ENCODE peak calls at places on chromosomes 11 and 22, in five cellular contexts. F, C, L, B and O are unnamed samples.

GRCh38 chr11:127451852-127452251 is 451.3 kb upstream of the KIRREL3 start:
- DNase-seq in B (no peak), F (no peak), C (peak), L (no peak), O (no peak)

GRCh38 chr11:59197990-59198389 is 14.7 kb downstream of the MPEG1 start:
- DNase-seq in C (peak), L (no peak), F (no peak), B (no peak), O (no peak)

GRCh38 chr11:45745065-45745811 is 59.7 kb upstream of the SLC35C1 start:
- DNase-seq in B (no peak), C (peak), L (no peak), F (no peak), O (no peak)

GRCh38 chr11:68050371-68050841 is 11.6 kb downstream of the TCIRG1 start:
- DNase-seq in F (no peak), B (no peak), L (no peak), C (no peak), O (no peak)

GRCh38 chr11:2267871-2268825 is 2.2 kb downstream of the ASCL2 start:
- DNase-seq in B (no peak), C (no peak), L (no peak), F (no peak), O (no peak)

GRCh38 chr11:119339581-119340334 is 925 bp downstream of the C1QTNF5 start:
- DNase-seq in F (no peak), L (no peak), C (peak), B (no peak), O (no peak)

GRCh38 chr11:114088216-114088615 is 28.7 kb downstream of the ZBTB16 start:
- DNase-seq in F (no peak), B (no peak), C (no peak), L (no peak), O (no peak)

GRCh38 chr11:86594746-86595145 is 77.7 kb downstream of the ME3 start:
- DNase-seq in F (no peak), B (no peak), L (no peak), C (no peak), O (no peak)

GRCh38 chr11:111560785-111561184 is 20.3 kb downstream of the LAYN start:
- DNase-seq in F (no peak), B (no peak), C (no peak), L (no peak), O (no peak)

GRCh38 chr11:122453586-122453985 is 201.9 kb upstream of the UBASH3B start:
- DNase-seq in F (no peak), B (no peak), L (no peak), C (no peak), O (no peak)

GRCh38 chr11:122598971-122599370 is 56.6 kb upstream of the UBASH3B start:
- DNase-seq in C (no peak), B (no peak), L (no peak), F (no peak), O (no peak)

GRCh38 chr22:22942511-22943329 is 55.1 kb downstream of the IGLL5 start:
- DNase-seq in C (no peak), F (peak), L (peak), B (peak), O (peak)

GRCh38 chr11:73266644-73267015 is 5.5 kb upstream of the P2RY6 start:
- DNase-seq in F (no peak), B (no peak), L (no peak), C (no peak), O (no peak)

GRCh38 chr11:110379261-110379660 is 50.5 kb upstream of the FDX1 start:
- DNase-seq in C (no peak), F (no peak), B (no peak), L (no peak), O (no peak)

GRCh38 chr11:120241277-120241676 is 1.3 kb downstream of the POU2F3 start:
- DNase-seq in L (no peak), F (no peak), C (no peak), B (no peak), O (no peak)

GRCh38 chr11:32643526-32643925 is 59.9 kb downstream of the EIF3M start:
- DNase-seq in F (no peak), C (no peak), B (no peak), L (no peak), O (no peak)

GRCh38 chr22:47275479-47276218 is 513.2 kb downstream of the TBC1D22A start:
- DNase-seq in F (no peak), C (no peak), B (no peak), L (no peak), O (no peak)

GRCh38 chr11:17590463-17590862 is 43.4 kb downstream of the OTOG start:
- DNase-seq in F (no peak), B (no peak), C (no peak), L (no peak), O (no peak)

GRCh38 chr11:8333431-8334401 is 70.0 kb upstream of the LMO1 start:
- DNase-seq in C (no peak), L (no peak), F (no peak), B (no peak), O (no peak)

GRCh38 chr11:72239296-72239848 is 4.6 kb downstream of the PHOX2A start:
- DNase-seq in F (no peak), C (peak), B (no peak), L (no peak), O (peak)

GRCh38 chr11:3880724-3881123 is 25.3 kb downstream of the STIM1 start:
- DNase-seq in L (no peak), B (no peak), C (no peak), F (no peak), O (no peak)

GRCh38 chr11:88552377-88553029 is 215.0 kb upstream of the CTSC start:
- DNase-seq in C (peak), F (peak), L (peak), B (peak), O (peak)

GRCh38 chr11:1866226-1866625 is 13.3 kb downstream of the LSP1 start:
- DNase-seq in C (peak), L (no peak), B (no peak), F (no peak), O (no peak)

GRCh38 chr11:105670811-105671210 is 60.9 kb downstream of the GRIA4 start:
- DNase-seq in F (no peak), C (no peak), L (no peak), B (no peak), O (no peak)

GRCh38 chr11:103947566-103947919 is 88.9 kb upstream of the DDI1 start:
- DNase-seq in C (no peak), L (no peak), B (no peak), F (no peak), O (no peak)

GRCh38 chr11:58391879-58392278 is 14.8 kb downstream of the OR5B3 start:
- DNase-seq in B (no peak), C (no peak), L (no peak), F (no peak), O (no peak)

GRCh38 chr11:114395776-114396175 is 4.5 kb downstream of the C11orf71 start:
- DNase-seq in L (no peak), F (no peak), C (no peak), B (no peak), O (no peak)

GRCh38 chr11:126392638-126393023 is 37.1 kb downstream of the ST3GAL4 start:
- DNase-seq in F (no peak), L (no peak), C (no peak), B (no peak), O (no peak)

GRCh38 chr22:28047740-28048139 is 128.7 kb upstream of the PITPNB start:
- DNase-seq in B (no peak), F (no peak), C (no peak), L (no peak), O (no peak)

GRCh38 chr11:14954581-14954980 is 17.6 kb downstream of the CALCA start:
- DNase-seq in F (no peak), C (no peak), L (no peak), B (no peak), O (no peak)

GRCh38 chr11:86172894-86173293 is 71.7 kb upstream of the EED start:
- DNase-seq in F (no peak), C (no peak), B (no peak), L (no peak), O (no peak)

GRCh38 chr11:12434255-12434654 is 56.9 kb downstream of the PARVA start:
- DNase-seq in B (no peak), L (no peak), F (no peak), C (no peak), O (no peak)

GRCh38 chr11:87892291-87892690 is 283.0 kb downstream of the RAB38 start:
- DNase-seq in F (no peak), L (no peak), B (no peak), C (no peak), O (no peak)

GRCh38 chr11:7871056-7871455 is 60.0 kb downstream of the OR10A6 start:
- DNase-seq in F (no peak), L (no peak), C (no peak), B (no peak), O (no peak)

GRCh38 chr22:22974795-22975580 is 87.4 kb downstream of the IGLL5 start:
- DNase-seq in C (no peak), F (no peak), B (no peak), L (no peak), O (no peak)

GRCh38 chr22:34129691-34130486 is 209.6 kb upstream of the LARGE1 start:
- DNase-seq in C (no peak), F (no peak), L (no peak), B (no peak), O (no peak)

GRCh38 chr11:57649826-57650738 is at the start of gene YPEL4:
- DNase-seq in L (no peak), B (peak), F (peak), C (no peak), O (no peak)

GRCh38 chr11:26286472-26287066 is 45.4 kb upstream of the ANO3 start:
- DNase-seq in L (no peak), C (no peak), F (no peak), B (no peak), O (no peak)

GRCh38 chr22:49232319-49233067 is 595.2 kb downstream of the BRD1 start:
- DNase-seq in L (no peak), F (no peak), C (no peak), B (no peak), O (no peak)